ENCODE peak calls at places on chromosomes 1 and 21, in ten cellular contexts. B, P, U, F, Y, W, I, N, S and G are unnamed samples.

GRCh38 chr21:31276663-31277062 is 67.4 kb downstream of the TIAM1 start:
- DNase-seq in B (no peak), P (no peak), U (no peak), F (no peak), Y (no peak), W (no peak), I (no peak), N (no peak), S (no peak), G (peak; percentile 58)

GRCh38 chr1:244789731-244790130 is 45.7 kb upstream of the COX20 start:
- DNase-seq in B (no peak), P (no peak), U (no peak), F (no peak), Y (no peak), W (no peak), I (no peak), N (no peak), S (no peak), G (no peak)

GRCh38 chr1:79716481-79716880 is 710.0 kb upstream of the ADGRL4 start:
- DNase-seq in B (peak; percentile 11), P (no peak), U (no peak), F (peak; percentile 56), Y (peak; percentile 23), W (peak; percentile 92), I (no peak), N (no peak), S (peak; percentile 41), G (no peak)

GRCh38 chr1:201334325-201335173 is 42.9 kb downstream of the TNNT2 start:
- DNase-seq in B (no peak), P (no peak), U (no peak), F (no peak), Y (no peak), W (no peak), I (no peak), N (no peak), S (no peak), G (no peak)

GRCh38 chr1:225768662-225769426 is 8.8 kb upstream of the SRP9 start:
- DNase-seq in B (no peak), P (no peak), U (no peak), F (no peak), Y (no peak), W (no peak), I (no peak), N (no peak), S (no peak), G (no peak)

GRCh38 chr1:100543640-100544039 is 5.7 kb downstream of the GPR88 start:
- DNase-seq in B (peak; percentile 19), P (no peak), U (peak; percentile 8), F (no peak), Y (peak; percentile 20), W (no peak), I (peak; percentile 10), N (no peak), S (no peak), G (no peak)

GRCh38 chr1:170395149-170395548 is 136.8 kb upstream of the GORAB start:
- DNase-seq in B (no peak), P (no peak), U (no peak), F (no peak), Y (no peak), W (peak; percentile 31), I (no peak), N (no peak), S (no peak), G (no peak)

GRCh38 chr1:65441464-65441863 is 21.0 kb downstream of the LEPR start:
- DNase-seq in B (no peak), P (no peak), U (no peak), F (no peak), Y (no peak), W (no peak), I (no peak), N (no peak), S (no peak), G (no peak)

GRCh38 chr1:167678838-167679237 is 42.9 kb upstream of the MPZL1 start:
- DNase-seq in B (no peak), P (no peak), U (no peak), F (no peak), Y (no peak), W (no peak), I (no peak), N (no peak), S (no peak), G (no peak)

GRCh38 chr1:159896086-159896930 is 3.7 kb downstream of the CFAP45 start:
- DNase-seq in B (no peak), P (no peak), U (no peak), F (no peak), Y (no peak), W (no peak), I (no peak), N (no peak), S (no peak), G (no peak)

GRCh38 chr1:52926864-52927218 is 235 bp upstream of the SCP2 start:
- DNase-seq in B (no peak), P (no peak), U (no peak), F (peak; percentile 21), Y (no peak), W (no peak), I (no peak), N (no peak), S (no peak), G (no peak)